ENCODE peak calls at places on chromosome 1, in eight cellular contexts. I is osteocyte; E is A549; M is activated CD8-positive, alpha-beta T cell treated with anti-CD3 and anti-CD28 coated beads for 36 hours; B is GM20000; N is cardiac fibroblast; H is right atrium auricular region; Z is tibial nerve. W is an unnamed sample.

GRCh38 chr1:31112223-31112622 is 46.7 kb upstream of the PUM1 start:
- DNase-seq in I (no peak), E (no peak), M (no peak), B (no peak), N (no peak), H (no peak), Z (no peak), W (no peak)

GRCh38 chr1:216742625-216743024 is 19.4 kb upstream of the ESRRG start:
- DNase-seq in I (no peak), E (no peak), M (no peak), B (no peak), N (peak; percentile 28), H (no peak), Z (no peak), W (no peak)

GRCh38 chr1:64004451-64004850 is 199.0 kb upstream of the UBE2U start:
- DNase-seq in I (no peak), E (no peak), M (no peak), B (no peak), N (no peak), H (no peak), Z (no peak), W (no peak)

GRCh38 chr1:56123421-56123820 is 455.9 kb downstream of the PLPP3 start:
- DNase-seq in I (no peak), E (no peak), M (no peak), B (no peak), N (peak; percentile 76), H (no peak), Z (no peak), W (no peak)

GRCh38 chr1:109516872-109517271 is 7.3 kb upstream of the AMIGO1 start:
- DNase-seq in I (no peak), E (no peak), M (no peak), B (no peak), N (no peak), H (no peak), Z (no peak), W (no peak)

GRCh38 chr1:81467433-81467832 is 333.3 kb upstream of the ADGRL2 start:
- DNase-seq in I (no peak), E (no peak), M (no peak), B (no peak), N (no peak), H (no peak), Z (no peak), W (no peak)

GRCh38 chr1:203129501-203130231 is 2.1 kb downstream of the ADORA1 start:
- DNase-seq in I (no peak), E (no peak), M (no peak), B (no peak), N (no peak), H (peak; percentile 58), Z (no peak), W (no peak)

GRCh38 chr1:10637833-10638558 is 158.4 kb downstream of the CASZ1 start:
- DNase-seq in I (no peak), E (no peak), M (no peak), B (no peak), N (no peak), H (no peak), Z (peak; percentile 9), W (no peak)

GRCh38 chr1:198168180-198168579 is 11.4 kb downstream of the NEK7 start:
- DNase-seq in I (no peak), E (no peak), M (no peak), B (no peak), N (peak; percentile 56), H (no peak), Z (no peak), W (no peak)

GRCh38 chr1:24903955-24904730 is 25.9 kb downstream of the RUNX3 start:
- DNase-seq in I (no peak), E (no peak), M (no peak), B (no peak), N (no peak), H (no peak), Z (no peak), W (peak; percentile 37)

GRCh38 chr1:162753001-162753658 is 37.4 kb upstream of the HSD17B7 start:
- DNase-seq in I (no peak), E (no peak), M (no peak), B (no peak), N (no peak), H (no peak), Z (no peak), W (no peak)

GRCh38 chr1:114669562-114670082 is at the start of gene DENND2C:
- DNase-seq in I (no peak), E (no peak), M (no peak), B (no peak), N (no peak), H (peak; percentile 57), Z (peak; percentile 7), W (no peak)

GRCh38 chr1:114668784-114669561 is 876 bp downstream of the DENND2C start:
- DNase-seq in I (no peak), E (no peak), M (peak; percentile 15), B (no peak), N (peak; percentile 46), H (no peak), Z (no peak), W (no peak)

GRCh38 chr1:114671939-114672275 is 2.1 kb upstream of the DENND2C start:
- DNase-seq in I (no peak), E (no peak), M (no peak), B (no peak), N (no peak), H (no peak), Z (no peak), W (no peak)

GRCh38 chr1:114671011-114671938 is 1.4 kb upstream of the DENND2C start:
- DNase-seq in I (no peak), E (peak; percentile 10), M (no peak), B (peak; percentile 36), N (peak; percentile 35), H (no peak), Z (no peak), W (peak; percentile 27)

GRCh38 chr1:114670083-114671010 is 498 bp upstream of the DENND2C start:
- DNase-seq in I (peak; percentile 91), E (peak; percentile 65), M (peak; percentile 92), B (peak; percentile 94), N (peak; percentile 90), H (peak; percentile 94), Z (peak; percentile 89), W (peak; percentile 97)
- TF ChIP-seq CTCF in I (peak; percentile 27), E (no peak), M (no peak), B (no peak), N (peak; percentile 2), H (no peak), Z (peak; percentile 58), W (no peak)

GRCh38 chr1:171270806-171271205 is 22.5 kb downstream of the FMO1 start:
- DNase-seq in I (no peak), E (no peak), M (no peak), B (no peak), N (no peak), H (no peak), Z (no peak), W (no peak)

GRCh38 chr1:171267391-171267790 is 19.1 kb downstream of the FMO1 start:
- DNase-seq in I (no peak), E (no peak), M (no peak), B (no peak), N (peak; percentile 16), H (no peak), Z (no peak), W (no peak)

GRCh38 chr1:171263915-171264314 is 15.6 kb downstream of the FMO1 start:
- DNase-seq in I (no peak), E (no peak), M (no peak), B (no peak), N (no peak), H (no peak), Z (no peak), W (no peak)

GRCh38 chr1:171266930-171267329 is 18.6 kb downstream of the FMO1 start:
- DNase-seq in I (no peak), E (no peak), M (no peak), B (no peak), N (no peak), H (no peak), Z (no peak), W (no peak)

GRCh38 chr1:171265686-171266085 is 17.4 kb downstream of the FMO1 start:
- DNase-seq in I (no peak), E (no peak), M (no peak), B (no peak), N (no peak), H (no peak), Z (no peak), W (no peak)
- TF ChIP-seq CTCF in I (no peak), E (no peak), M (no peak), B (no peak), N (no peak), H (no peak), Z (no peak), W (no peak)

DNA sequence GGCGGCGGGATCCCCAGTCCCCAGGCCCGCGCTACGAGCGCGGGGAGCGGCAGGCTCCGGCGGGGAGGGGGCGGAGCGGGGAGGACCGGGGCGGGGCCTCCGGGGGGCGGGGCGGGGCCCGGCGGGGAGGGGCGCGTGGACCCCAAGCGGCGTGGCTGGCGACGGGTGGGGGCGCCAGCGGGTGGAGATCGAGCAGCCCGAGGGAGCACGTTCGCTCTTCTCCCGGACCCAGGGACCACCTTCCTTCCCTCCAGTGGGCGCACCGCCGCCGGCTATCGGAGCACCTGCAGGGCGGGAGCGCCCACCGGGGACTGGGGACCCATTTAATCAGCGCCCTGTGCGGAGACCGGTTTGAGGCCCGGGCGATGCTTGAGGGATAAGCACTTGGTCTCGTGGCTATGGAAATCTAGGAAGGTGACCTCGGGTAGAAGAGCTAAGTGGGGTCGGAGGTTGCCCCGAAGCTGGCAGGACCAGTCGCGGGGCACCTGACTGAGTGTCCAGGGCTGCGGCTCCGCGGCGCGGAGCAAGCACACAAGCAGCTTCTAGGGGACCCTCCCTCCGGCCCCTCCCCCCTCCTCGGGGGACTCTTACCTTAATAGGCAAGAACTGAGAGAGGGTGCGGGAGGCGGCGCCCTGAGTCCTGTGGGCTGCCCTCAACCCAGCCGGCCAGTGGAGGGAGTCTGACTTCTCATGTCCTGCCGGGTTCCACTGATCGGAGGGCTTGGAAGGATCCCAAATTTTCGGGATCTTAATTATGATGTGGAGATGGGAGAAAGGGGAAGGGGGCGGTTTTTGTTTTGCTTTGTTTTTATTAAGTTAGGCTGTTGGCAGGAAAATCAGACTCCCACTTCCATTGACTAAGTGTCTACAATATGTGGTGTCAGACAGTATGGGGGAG is at the start of gene TSPAN2:
- DNase-seq in I (peak; percentile 84), E (peak; percentile 47), M (peak; percentile 43), B (peak; percentile 45), N (peak; percentile 17), H (peak; percentile 78), Z (peak; percentile 28), W (peak; percentile 47)
- TF ChIP-seq CTCF in I (peak; percentile 34), E (no peak), M (no peak), B (no peak), N (peak; percentile 25), H (peak; percentile 57), Z (no peak), W (no peak)

DNA sequence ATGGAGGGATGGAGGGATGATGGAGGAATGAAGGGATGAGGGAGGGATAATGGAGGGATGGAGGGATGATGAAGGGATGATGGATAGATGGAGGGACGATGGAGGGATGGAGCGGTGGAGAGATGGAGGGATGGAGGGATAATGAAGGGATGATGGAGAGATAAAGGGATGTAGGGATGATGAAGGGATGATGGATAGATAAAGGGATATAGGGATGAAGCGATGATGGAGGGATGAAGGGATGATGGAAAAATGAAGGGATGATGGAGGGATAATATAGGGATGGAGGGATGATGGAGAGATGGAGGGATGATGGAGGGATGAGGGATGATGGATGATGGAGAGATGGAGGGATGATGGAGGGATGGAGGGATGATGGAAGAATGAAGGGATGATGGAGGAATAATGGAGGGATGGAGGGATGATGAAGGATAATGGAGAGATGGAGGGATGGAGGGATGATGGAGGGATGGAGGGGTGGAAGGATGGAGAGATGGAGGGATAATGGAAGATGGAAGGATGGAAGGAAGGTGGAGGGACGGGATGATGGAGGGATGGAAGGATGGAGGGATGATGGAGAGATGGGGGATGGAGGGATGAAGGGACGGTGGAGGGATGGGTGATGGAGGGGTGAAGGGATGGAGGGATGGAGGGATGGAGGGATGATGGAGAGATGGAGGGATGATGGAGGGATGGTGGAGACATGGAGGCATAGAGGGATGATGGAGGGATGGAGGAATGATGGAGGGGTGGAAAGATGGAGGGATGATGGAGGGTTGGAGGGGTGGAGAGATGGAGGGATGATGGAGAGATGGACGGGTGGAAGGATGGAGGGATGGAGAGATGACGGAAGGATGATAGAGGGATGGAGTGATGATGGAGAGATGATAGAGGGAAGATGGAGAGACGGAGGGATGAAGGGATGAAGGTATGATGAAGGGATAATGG is 62.0 kb downstream of the KCNAB2 start:
- DNase-seq in I (no peak), E (no peak), M (no peak), B (no peak), N (no peak), H (no peak), Z (no peak), W (no peak)
- TF ChIP-seq CTCF in I (no peak), E (no peak), M (peak; percentile 38), B (no peak), N (no peak), H (no peak), Z (no peak), W (no peak)